ENCODE peak calls at places on chromosome 17, in six cellular contexts. One of them, this sample, is unnamed. For H3K27me3, the result is how much of the 10 kb centered on the place peaks cover.

GRCh38 chr17:44557653-44558285 is 485 bp downstream of the FZD2 start:
- DNase-seq in heart right ventricle: peak
- DNase-seq in bronchial epithelial cell: peak
- DNase-seq in ascending aorta: peak
- DNase-seq in DND-41: no peak
- DNase-seq in upper lobe of right lung: peak
- DNase-seq in this sample: peak

GRCh38 chr17:77842148-77842905 is 116.2 kb upstream of the TNRC6C start:
- DNase-seq in bronchial epithelial cell: peak
- DNase-seq in heart right ventricle: no peak
- DNase-seq in DND-41: no peak
- DNase-seq in upper lobe of right lung: peak
- DNase-seq in ascending aorta: peak
- DNase-seq in this sample: no peak

GRCh38 chr17:47207143-47208067 is 1.7 kb upstream of the MYL4 start:
- DNase-seq in bronchial epithelial cell: no peak
- DNase-seq in DND-41: no peak
- DNase-seq in upper lobe of right lung: no peak
- DNase-seq in heart right ventricle: no peak
- DNase-seq in ascending aorta: no peak
- DNase-seq in this sample: no peak

GRCh38 chr17:39527220-39527813 is 66.0 kb downstream of the CDK12 start:
- DNase-seq in ascending aorta: no peak
- DNase-seq in DND-41: no peak
- DNase-seq in upper lobe of right lung: no peak
- DNase-seq in heart right ventricle: no peak
- DNase-seq in bronchial epithelial cell: peak
- DNase-seq in this sample: peak

GRCh38 chr17:50478391-50479361 is at the start of gene RSAD1:
- DNase-seq in DND-41: peak
- DNase-seq in upper lobe of right lung: peak
- DNase-seq in ascending aorta: peak
- DNase-seq in heart right ventricle: peak
- DNase-seq in bronchial epithelial cell: peak
- DNase-seq in this sample: peak

GRCh38 chr17:42819939-42820535 is 4.0 kb downstream of the BECN1 start:
- DNase-seq in DND-41: peak
- DNase-seq in bronchial epithelial cell: peak
- DNase-seq in heart right ventricle: peak
- DNase-seq in upper lobe of right lung: peak
- DNase-seq in ascending aorta: no peak
- DNase-seq in this sample: no peak

GRCh38 chr17:4142107-4142900 is 526 bp downstream of the ZZEF1 start:
- DNase-seq in bronchial epithelial cell: no peak
- DNase-seq in DND-41: peak
- DNase-seq in upper lobe of right lung: peak
- DNase-seq in ascending aorta: peak
- DNase-seq in heart right ventricle: peak
- DNase-seq in this sample: no peak

GRCh38 chr17:11241611-11242226 is 706 bp downstream of the SHISA6 start:
- DNase-seq in DND-41: no peak
- DNase-seq in ascending aorta: no peak
- DNase-seq in heart right ventricle: no peak
- DNase-seq in upper lobe of right lung: no peak
- DNase-seq in bronchial epithelial cell: no peak
- DNase-seq in this sample: no peak

GRCh38 chr17:81832608-81833159 is 407 bp downstream of the MCRIP1 start:
- DNase-seq in ascending aorta: peak
- DNase-seq in heart right ventricle: no peak
- DNase-seq in DND-41: peak
- DNase-seq in upper lobe of right lung: peak
- DNase-seq in bronchial epithelial cell: no peak
- DNase-seq in this sample: no peak

GRCh38 chr17:71080937-71081336 is 911.6 kb downstream of the KCNJ2 start:
- DNase-seq in DND-41: no peak
- DNase-seq in bronchial epithelial cell: no peak
- DNase-seq in upper lobe of right lung: no peak
- DNase-seq in ascending aorta: no peak
- DNase-seq in heart right ventricle: no peak
- DNase-seq in this sample: no peak

GRCh38 chr17:57662021-57662420 is 83.1 kb downstream of the CCDC182 start:
- DNase-seq in ascending aorta: no peak
- DNase-seq in heart right ventricle: no peak
- DNase-seq in bronchial epithelial cell: no peak
- DNase-seq in DND-41: no peak
- DNase-seq in upper lobe of right lung: no peak
- DNase-seq in this sample: no peak

GRCh38 chr17:32960815-32961214 is 30.8 kb upstream of the SPACA3 start:
- DNase-seq in upper lobe of right lung: no peak
- DNase-seq in DND-41: no peak
- DNase-seq in ascending aorta: no peak
- DNase-seq in heart right ventricle: no peak
- DNase-seq in bronchial epithelial cell: peak
- DNase-seq in this sample: no peak

GRCh38 chr17:72514888-72515287 is 394.1 kb downstream of the SOX9 start:
- DNase-seq in DND-41: no peak
- DNase-seq in upper lobe of right lung: no peak
- DNase-seq in ascending aorta: no peak
- DNase-seq in bronchial epithelial cell: peak
- DNase-seq in heart right ventricle: peak
- DNase-seq in this sample: no peak

GRCh38 chr17:56558088-56558487 is 35.4 kb upstream of the NOG start:
- DNase-seq in DND-41: no peak
- DNase-seq in ascending aorta: no peak
- DNase-seq in heart right ventricle: no peak
- DNase-seq in upper lobe of right lung: no peak
- DNase-seq in bronchial epithelial cell: no peak
- DNase-seq in this sample: no peak

GRCh38 chr17:41521574-41522261 is 3.0 kb upstream of the KRT15 start:
- DNase-seq in heart right ventricle: no peak
- DNase-seq in upper lobe of right lung: peak
- DNase-seq in bronchial epithelial cell: peak
- DNase-seq in DND-41: no peak
- DNase-seq in ascending aorta: no peak
- DNase-seq in this sample: no peak

GRCh38 chr17:22718689-22719088 is 1026.4 kb downstream of the KCNJ18 start:
- DNase-seq in upper lobe of right lung: no peak
- DNase-seq in heart right ventricle: no peak
- DNase-seq in bronchial epithelial cell: no peak
- DNase-seq in DND-41: no peak
- DNase-seq in ascending aorta: no peak
- DNase-seq in this sample: no peak

GRCh38 chr17:69525920-69526841 is 111.7 kb downstream of the MAP2K6 start:
- DNase-seq in bronchial epithelial cell: peak
- DNase-seq in ascending aorta: peak
- DNase-seq in DND-41: peak
- DNase-seq in upper lobe of right lung: no peak
- DNase-seq in heart right ventricle: peak
- DNase-seq in this sample: no peak

GRCh38 chr17:47935961-47936360 is 5.4 kb upstream of the PNPO start:
- DNase-seq in heart right ventricle: no peak
- DNase-seq in DND-41: no peak
- DNase-seq in bronchial epithelial cell: peak
- DNase-seq in upper lobe of right lung: no peak
- DNase-seq in ascending aorta: no peak
- DNase-seq in this sample: no peak

DNA sequence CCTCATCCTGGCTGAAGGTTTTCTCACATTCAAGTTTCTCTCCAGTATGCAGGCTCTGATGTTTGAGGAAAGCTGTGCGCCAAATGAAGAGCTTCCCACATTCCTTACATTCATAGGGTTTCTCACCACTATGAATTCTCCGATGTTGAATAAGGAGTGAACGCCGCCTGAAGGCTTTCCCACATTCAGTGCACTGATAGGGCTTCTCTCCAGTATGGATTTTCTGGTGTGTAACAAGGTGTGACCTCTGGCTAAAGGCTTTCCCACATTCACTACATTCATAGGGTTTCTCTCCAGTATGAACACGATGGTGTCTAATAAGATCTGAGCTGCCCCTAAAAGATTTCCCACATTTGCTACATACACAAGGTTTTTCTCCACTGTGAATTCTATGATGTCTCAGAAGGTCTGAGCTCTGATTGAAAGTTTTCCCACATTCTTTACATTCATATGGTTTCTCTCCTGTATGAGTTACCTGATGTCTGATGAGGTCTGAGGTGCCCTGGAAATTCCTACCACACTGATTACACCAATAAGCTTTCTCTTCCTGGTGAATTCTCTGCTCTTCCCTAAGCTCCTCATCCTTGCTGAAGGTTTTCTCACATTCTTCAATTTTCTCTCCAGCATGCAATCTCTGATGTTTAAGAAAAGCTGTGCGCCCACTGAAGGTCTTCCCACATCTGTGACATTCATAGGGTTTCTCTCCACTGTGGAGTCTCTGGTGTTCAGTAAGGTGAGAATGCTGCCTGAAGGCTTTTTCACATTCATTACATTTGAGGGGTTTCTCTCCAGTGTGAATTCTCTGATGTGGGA is 8.9 kb downstream of the ZNF594 start:
- DNase-seq in bronchial epithelial cell: no peak
- DNase-seq in ascending aorta: no peak
- DNase-seq in DND-41: no peak
- DNase-seq in heart right ventricle: no peak
- DNase-seq in upper lobe of right lung: no peak
- DNase-seq in this sample: no peak
- H3K4me3 ChIP-seq in bronchial epithelial cell: no peak
- H3K4me3 ChIP-seq in ascending aorta: no peak
- H3K4me3 ChIP-seq in DND-41: no peak
- H3K4me3 ChIP-seq in heart right ventricle: no peak
- H3K4me3 ChIP-seq in upper lobe of right lung: no peak
- H3K4me3 ChIP-seq in this sample: no peak

GRCh38 chr17:75287221-75287620 is 2.0 kb downstream of the SLC25A19 start:
- DNase-seq in DND-41: no peak
- DNase-seq in heart right ventricle: no peak
- DNase-seq in upper lobe of right lung: no peak
- DNase-seq in bronchial epithelial cell: no peak
- DNase-seq in ascending aorta: no peak
- DNase-seq in this sample: no peak
- TF ChIP-seq CTCF in DND-41: no peak
- TF ChIP-seq CTCF in heart right ventricle: no peak
- TF ChIP-seq CTCF in upper lobe of right lung: no peak
- TF ChIP-seq CTCF in bronchial epithelial cell: no peak
- TF ChIP-seq CTCF in ascending aorta: no peak
- TF ChIP-seq CTCF in this sample: no peak

GRCh38 chr17:19320876-19321275 is 41.6 kb downstream of the B9D1 start:
- DNase-seq in DND-41: no peak
- DNase-seq in bronchial epithelial cell: no peak
- DNase-seq in upper lobe of right lung: peak
- DNase-seq in ascending aorta: no peak
- DNase-seq in heart right ventricle: no peak
- DNase-seq in this sample: no peak
- H3K27me3 ChIP-seq in DND-41: under half
- H3K27me3 ChIP-seq in bronchial epithelial cell: under half
- H3K27me3 ChIP-seq in upper lobe of right lung: under half
- H3K27me3 ChIP-seq in ascending aorta: under half
- H3K27me3 ChIP-seq in heart right ventricle: half or more
- H3K27me3 ChIP-seq in this sample: under half

DNA sequence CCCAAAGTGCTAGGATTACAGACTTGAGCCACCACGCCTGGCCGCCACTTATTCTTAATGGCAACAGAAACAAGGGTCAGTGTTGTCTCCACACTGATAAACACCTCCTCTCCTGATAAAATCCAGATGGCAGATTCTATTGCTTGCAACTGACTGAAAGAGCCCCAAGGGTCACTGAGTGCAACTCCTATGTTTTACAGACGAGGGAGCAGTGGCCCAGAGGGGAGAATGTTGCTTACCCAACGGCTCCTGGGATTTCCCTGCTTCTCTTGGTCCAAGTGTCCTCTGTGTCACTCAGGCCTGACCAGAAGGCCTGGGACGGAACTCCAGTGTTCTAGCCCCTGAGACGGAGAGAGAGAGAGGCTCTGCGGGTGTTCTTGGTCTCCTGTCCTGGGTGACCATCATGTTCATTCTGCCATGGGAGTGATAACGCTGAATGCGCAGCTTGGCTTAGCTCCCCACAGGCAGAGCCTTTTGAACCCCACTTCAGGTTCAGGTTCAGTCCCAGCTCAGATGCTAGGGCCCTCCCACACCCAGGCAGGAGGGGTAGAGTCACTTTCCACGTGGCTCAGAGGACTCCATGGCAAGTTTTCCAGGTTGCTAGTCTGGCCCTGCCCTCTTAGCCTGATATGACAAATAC is 77.3 kb upstream of the NLRP1 start:
- DNase-seq in upper lobe of right lung: no peak
- DNase-seq in bronchial epithelial cell: no peak
- DNase-seq in heart right ventricle: no peak
- DNase-seq in DND-41: no peak
- DNase-seq in ascending aorta: peak
- DNase-seq in this sample: no peak
- H3K4me3 ChIP-seq in upper lobe of right lung: no peak
- H3K4me3 ChIP-seq in bronchial epithelial cell: no peak
- H3K4me3 ChIP-seq in heart right ventricle: no peak
- H3K4me3 ChIP-seq in DND-41: no peak
- H3K4me3 ChIP-seq in ascending aorta: no peak
- H3K4me3 ChIP-seq in this sample: no peak

GRCh38 chr17:83100853-83101391 is 21.5 kb downstream of the METRNL start:
- DNase-seq in ascending aorta: no peak
- DNase-seq in upper lobe of right lung: no peak
- DNase-seq in bronchial epithelial cell: no peak
- DNase-seq in DND-41: peak
- DNase-seq in heart right ventricle: no peak
- DNase-seq in this sample: no peak

GRCh38 chr17:83098241-83099085 is 19.1 kb downstream of the METRNL start:
- DNase-seq in bronchial epithelial cell: no peak
- DNase-seq in upper lobe of right lung: no peak
- DNase-seq in heart right ventricle: no peak
- DNase-seq in ascending aorta: no peak
- DNase-seq in DND-41: no peak
- DNase-seq in this sample: no peak

GRCh38 chr17:83100220-83100852 is 20.9 kb downstream of the METRNL start:
- DNase-seq in heart right ventricle: no peak
- DNase-seq in bronchial epithelial cell: no peak
- DNase-seq in DND-41: no peak
- DNase-seq in upper lobe of right lung: no peak
- DNase-seq in ascending aorta: peak
- DNase-seq in this sample: no peak

GRCh38 chr17:83099086-83099540 is 19.7 kb downstream of the METRNL start:
- DNase-seq in bronchial epithelial cell: no peak
- DNase-seq in heart right ventricle: no peak
- DNase-seq in DND-41: no peak
- DNase-seq in upper lobe of right lung: no peak
- DNase-seq in ascending aorta: no peak
- DNase-seq in this sample: no peak

DNA sequence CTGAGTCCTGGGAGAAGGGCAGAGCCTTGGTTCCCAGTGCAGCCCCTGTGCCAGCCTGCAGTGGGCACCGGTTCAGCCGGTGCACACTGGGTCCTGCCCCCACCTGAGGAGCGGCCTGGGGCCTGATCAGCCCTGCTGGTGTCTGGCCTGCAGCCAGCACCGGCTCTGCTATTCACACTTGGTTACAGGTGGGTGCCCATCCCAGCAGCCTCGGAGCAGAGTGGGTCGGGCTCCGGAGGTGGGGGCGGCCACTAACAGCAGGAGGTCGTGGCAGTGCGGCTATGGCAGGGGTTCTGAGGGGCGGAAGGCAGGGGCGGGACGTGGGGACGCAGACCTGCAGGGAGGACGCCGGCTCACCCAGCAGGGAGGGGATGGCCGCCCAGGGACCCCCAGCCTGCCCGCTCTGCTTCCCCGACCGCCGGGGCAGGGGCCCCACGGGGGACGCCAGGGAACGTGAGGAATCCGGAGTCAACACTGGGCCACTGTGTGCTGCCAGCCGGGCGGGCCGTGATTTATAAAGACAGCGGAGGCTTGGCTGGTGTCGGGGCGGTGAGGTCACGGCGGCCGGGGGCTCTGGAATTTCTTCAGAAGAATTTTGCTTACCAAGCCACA is 20.3 kb downstream of the METRNL start:
- DNase-seq in heart right ventricle: no peak
- DNase-seq in DND-41: peak
- DNase-seq in bronchial epithelial cell: no peak
- DNase-seq in upper lobe of right lung: no peak
- DNase-seq in ascending aorta: peak
- DNase-seq in this sample: no peak
- TF ChIP-seq CTCF in heart right ventricle: no peak
- TF ChIP-seq CTCF in DND-41: no peak
- TF ChIP-seq CTCF in bronchial epithelial cell: no peak
- TF ChIP-seq CTCF in upper lobe of right lung: no peak
- TF ChIP-seq CTCF in ascending aorta: no peak
- TF ChIP-seq CTCF in this sample: no peak